ENCODE peak calls at places on chromosome 18, in six cellular contexts. R, P, W, H, S and L are unnamed samples.

GRCh38 chr18:23053756-23054457 is 81.4 kb upstream of the CABLES1 start:
- DNase-seq in W (no peak), H (no peak), S (no peak), P (peak), R (no peak), L (no peak)

GRCh38 chr18:31134988-31135529 is 27.6 kb downstream of the DSC1 start:
- DNase-seq in W (no peak), R (no peak), H (no peak), S (no peak), P (no peak), L (no peak)

GRCh38 chr18:37361223-37362157 is 204.1 kb downstream of the CELF4 start:
- DNase-seq in R (no peak), W (no peak), S (no peak), H (no peak), P (no peak), L (no peak)

GRCh38 chr18:64208531-64208930 is 59.6 kb upstream of the LINC00305 start:
- DNase-seq in R (no peak), H (no peak), P (no peak), S (no peak), W (no peak), L (no peak)

GRCh38 chr18:7329036-7329435 is 98.1 kb downstream of the LRRC30 start:
- DNase-seq in R (no peak), P (no peak), H (no peak), W (no peak), S (no peak), L (no peak)

GRCh38 chr18:38256366-38256765 is 690.8 kb upstream of the CELF4 start:
- DNase-seq in R (no peak), H (no peak), W (no peak), P (no peak), S (no peak), L (no peak)

GRCh38 chr18:25831226-25831828 is 259.1 kb downstream of the SS18 start:
- DNase-seq in H (no peak), R (no peak), S (no peak), P (no peak), W (no peak), L (no peak)

GRCh38 chr18:42706029-42706608 is 409.4 kb downstream of the RIT2 start:
- DNase-seq in S (no peak), R (no peak), W (no peak), P (no peak), H (no peak), L (no peak)

GRCh38 chr18:48872234-48873145 is 78.3 kb downstream of the SMAD7 start:
- DNase-seq in H (no peak), W (no peak), S (no peak), P (no peak), R (no peak), L (no peak)

GRCh38 chr18:50277935-50278334 is 3.4 kb downstream of the MBD1 start:
- DNase-seq in P (no peak), R (no peak), S (no peak), H (no peak), W (no peak), L (no peak)

GRCh38 chr18:59041819-59042476 is 97.7 kb upstream of the SEC11C start:
- DNase-seq in W (no peak), P (no peak), S (peak), H (no peak), R (no peak), L (no peak)

GRCh38 chr18:6960656-6961055 is 156.9 kb downstream of the LAMA1 start:
- DNase-seq in P (no peak), H (no peak), R (no peak), W (no peak), S (no peak), L (no peak)

DNA sequence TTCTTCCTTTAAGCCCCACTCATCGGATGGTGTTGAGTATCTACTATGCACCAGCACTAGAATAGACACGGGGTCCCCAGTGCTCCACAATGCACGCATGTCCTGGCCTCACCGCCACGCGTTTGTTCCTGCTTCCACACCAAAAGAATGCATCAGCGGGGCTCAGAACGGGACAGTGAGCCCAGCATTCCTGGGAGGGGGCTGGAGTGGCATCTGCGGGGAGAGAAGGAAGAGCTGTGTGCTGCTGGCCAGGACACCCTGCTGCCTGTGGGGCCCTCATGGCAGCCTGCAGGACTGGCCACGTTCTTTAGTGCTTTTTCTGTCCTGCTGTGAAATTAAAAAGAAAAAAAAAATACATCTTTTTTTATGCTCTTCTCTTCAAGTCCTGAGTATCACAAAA is 738.8 kb upstream of the SALL3 start:
- DNase-seq in H (no peak), W (no peak), P (no peak), R (no peak), S (no peak), L (no peak)
- H3K4me3 ChIP-seq in H (no peak), W (no peak), P (no peak), R (no peak), S (no peak), L (no peak)

GRCh38 chr18:34947711-34948125 is 93.5 kb upstream of the MAPRE2 start:
- DNase-seq in S (no peak), H (no peak), R (no peak), P (no peak), W (no peak), L (no peak)
- TF ChIP-seq POLR2AphosphoS5 in S (no peak), H (no peak), R (no peak), P (no peak), W (no peak), L (no peak)

GRCh38 chr18:79614211-79615028 is 65.2 kb upstream of the CTDP1 start:
- DNase-seq in R (no peak), S (peak), P (no peak), W (no peak), H (no peak), L (no peak)

GRCh38 chr18:79615586-79615985 is 64.0 kb upstream of the CTDP1 start:
- DNase-seq in H (no peak), R (no peak), S (peak), W (no peak), P (no peak), L (no peak)

GRCh38 chr18:79615091-79615490 is 64.5 kb upstream of the CTDP1 start:
- DNase-seq in R (no peak), P (no peak), S (peak), H (no peak), W (no peak), L (no peak)

GRCh38 chr18:79617521-79618500 is 61.8 kb upstream of the CTDP1 start:
- DNase-seq in S (peak), H (no peak), R (no peak), W (no peak), P (no peak), L (no peak)

DNA sequence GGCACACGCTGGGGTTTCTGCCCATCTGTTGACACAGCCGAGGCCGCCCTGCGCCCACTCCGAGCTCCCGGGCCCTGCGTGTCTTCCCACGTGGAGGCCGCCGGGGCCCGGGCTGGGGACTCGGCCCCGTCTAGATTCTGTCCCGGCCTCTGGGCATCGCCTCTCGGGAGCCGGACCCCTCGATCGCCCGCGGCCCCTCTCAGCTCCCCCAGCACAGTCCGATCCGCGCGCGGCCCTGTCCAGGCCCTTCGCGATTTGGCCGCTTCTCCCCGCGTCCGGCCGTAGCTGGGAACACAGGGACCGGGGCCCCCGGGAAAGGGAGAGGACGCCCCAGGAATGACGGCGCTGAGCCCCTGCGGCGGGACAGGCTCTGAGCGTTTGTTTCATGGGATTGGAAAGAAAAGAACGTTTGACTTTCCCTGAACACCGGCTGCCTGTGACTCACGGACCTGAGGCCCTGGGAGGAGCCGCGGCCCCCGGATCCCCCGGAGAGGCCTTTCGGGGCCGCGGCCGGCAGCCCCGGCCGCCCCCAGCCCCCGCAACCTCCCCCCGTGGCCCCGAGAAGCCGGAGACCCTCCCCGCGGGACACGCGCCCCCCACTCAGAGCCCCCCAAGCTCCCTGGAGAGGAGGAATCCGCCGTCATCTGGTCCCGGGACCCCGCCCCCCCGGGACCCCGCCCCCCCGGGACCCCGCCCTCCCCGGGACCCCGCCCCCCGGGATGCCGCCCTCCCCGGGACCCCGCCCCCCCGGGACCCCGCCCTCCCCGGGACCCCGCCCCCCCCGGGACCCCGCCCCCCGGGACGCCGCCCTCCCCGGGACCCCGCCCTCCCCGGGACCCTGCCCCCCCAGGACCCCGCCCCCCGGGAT is 62.7 kb upstream of the CTDP1 start:
- DNase-seq in H (peak), P (no peak), R (no peak), S (peak), W (no peak), L (no peak)
- H3K4me3 ChIP-seq in H (no peak), P (no peak), R (no peak), S (no peak), W (no peak), L (no peak)

DNA sequence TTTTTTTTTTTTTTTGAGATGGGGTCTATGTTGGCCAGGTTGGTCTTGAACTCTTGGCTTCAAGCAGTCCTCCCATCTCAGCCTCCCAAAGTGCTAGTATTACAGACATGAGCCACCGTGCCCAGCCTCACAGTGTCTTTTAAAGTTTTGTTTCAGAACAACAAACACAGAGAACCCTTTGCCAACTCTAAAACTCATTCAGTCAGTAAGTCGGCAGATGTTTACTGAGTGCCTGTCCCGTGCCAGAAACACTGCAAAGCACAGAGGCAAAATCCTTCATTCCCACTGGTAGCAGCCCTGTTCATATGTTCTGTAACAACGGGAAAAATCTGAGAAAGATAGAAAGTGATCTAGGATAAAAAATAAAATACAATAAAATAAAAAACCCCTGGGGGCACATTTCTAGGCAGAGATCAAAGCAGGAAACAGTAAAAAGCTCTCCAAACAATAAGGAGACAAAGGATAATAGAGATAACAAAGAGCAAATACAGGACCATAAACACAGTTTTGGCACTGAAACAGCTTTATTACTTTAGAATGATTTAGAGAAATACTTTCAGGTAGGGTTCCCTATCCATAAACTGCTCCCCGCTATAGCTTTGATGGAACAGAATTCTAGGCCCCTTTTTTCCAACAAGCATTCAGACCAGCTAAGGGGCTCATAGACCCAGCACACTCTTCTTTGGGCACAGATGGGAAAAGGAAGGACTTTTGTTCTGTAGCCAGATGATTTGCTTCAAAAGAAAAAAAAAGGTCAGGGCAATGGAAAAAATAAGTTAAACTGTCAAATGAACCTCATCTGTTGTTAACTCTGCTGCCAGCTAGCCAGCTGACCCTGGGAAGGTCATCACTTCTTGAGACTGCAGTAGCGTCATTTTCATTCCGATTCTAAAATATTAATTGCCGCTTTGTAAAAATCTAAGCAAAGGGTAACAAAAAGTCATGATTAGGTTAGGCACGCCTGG is 212.3 kb downstream of the CDH20 start:
- DNase-seq in W (no peak), R (no peak), H (no peak), S (no peak), P (no peak), L (no peak)
- TF ChIP-seq POLR2AphosphoS5 in W (no peak), R (no peak), H (no peak), S (no peak), P (no peak), L (no peak)

GRCh38 chr18:36279001-36279400 is 18.5 kb upstream of the FHOD3 start:
- DNase-seq in S (no peak), R (no peak), H (no peak), P (no peak), W (no peak), L (no peak)
- H3K4me3 ChIP-seq in S (no peak), R (no peak), H (no peak), P (no peak), W (no peak), L (no peak)

GRCh38 chr18:61595615-61596014 is 262.4 kb downstream of the CDH20 start:
- DNase-seq in R (no peak), S (no peak), P (no peak), H (no peak), W (no peak), L (no peak)

GRCh38 chr18:61600422-61600821 is 267.2 kb downstream of the CDH20 start:
- DNase-seq in W (no peak), H (no peak), R (no peak), P (no peak), S (no peak), L (no peak)

GRCh38 chr18:61602836-61603235 is 269.6 kb downstream of the CDH20 start:
- DNase-seq in P (no peak), R (no peak), H (no peak), S (no peak), W (no peak), L (no peak)

GRCh38 chr18:61596296-61596695 is 263.1 kb downstream of the CDH20 start:
- DNase-seq in H (no peak), P (no peak), W (no peak), S (no peak), R (no peak), L (peak)

GRCh38 chr18:61597321-61597720 is 264.1 kb downstream of the CDH20 start:
- DNase-seq in H (no peak), W (no peak), R (no peak), S (no peak), P (no peak), L (no peak)
- TF ChIP-seq POLR2AphosphoS5 in H (no peak), W (no peak), R (no peak), S (no peak), P (no peak), L (no peak)